ENCODE peak calls at places on chromosomes 2 and 18, in seven cellular contexts. One of them, this sample, is unnamed.

GRCh38 chr2:236360486-236360885 is 96.3 kb upstream of the ASB18 start:
- DNase-seq in foreskin fibroblast: no peak
- DNase-seq in kidney: no peak
- DNase-seq in thoracic aorta: no peak
- DNase-seq in heart left ventricle: no peak
- DNase-seq in tibial artery: no peak
- DNase-seq in CD8-positive, alpha-beta T cell: no peak
- DNase-seq in this sample: no peak

GRCh38 chr2:172350844-172351480 is 76.4 kb upstream of the ITGA6 start:
- DNase-seq in foreskin fibroblast: no peak
- DNase-seq in kidney: no peak
- DNase-seq in thoracic aorta: peak
- DNase-seq in heart left ventricle: peak
- DNase-seq in tibial artery: peak
- DNase-seq in CD8-positive, alpha-beta T cell: no peak
- DNase-seq in this sample: no peak

GRCh38 chr2:98691307-98691706 is 39.6 kb downstream of the MGAT4A start:
- DNase-seq in foreskin fibroblast: no peak
- DNase-seq in kidney: no peak
- DNase-seq in thoracic aorta: no peak
- DNase-seq in heart left ventricle: no peak
- DNase-seq in tibial artery: no peak
- DNase-seq in CD8-positive, alpha-beta T cell: no peak
- DNase-seq in this sample: no peak

GRCh38 chr2:162430323-162430722 is 86.4 kb downstream of the GCA start:
- DNase-seq in foreskin fibroblast: no peak
- DNase-seq in kidney: no peak
- DNase-seq in thoracic aorta: no peak
- DNase-seq in heart left ventricle: peak
- DNase-seq in tibial artery: no peak
- DNase-seq in CD8-positive, alpha-beta T cell: no peak
- DNase-seq in this sample: no peak

GRCh38 chr2:113138428-113139322 is 11.3 kb downstream of the IL1RN start:
- DNase-seq in foreskin fibroblast: peak
- DNase-seq in kidney: no peak
- DNase-seq in thoracic aorta: no peak
- DNase-seq in heart left ventricle: peak
- DNase-seq in tibial artery: no peak
- DNase-seq in CD8-positive, alpha-beta T cell: peak
- DNase-seq in this sample: no peak

GRCh38 chr2:34102359-34102758 is 503.3 kb upstream of the FAM98A start:
- DNase-seq in foreskin fibroblast: peak
- DNase-seq in kidney: no peak
- DNase-seq in thoracic aorta: no peak
- DNase-seq in heart left ventricle: no peak
- DNase-seq in tibial artery: no peak
- DNase-seq in CD8-positive, alpha-beta T cell: no peak
- DNase-seq in this sample: no peak

GRCh38 chr2:183359867-183360266 is 235.6 kb downstream of the NUP35 start:
- DNase-seq in foreskin fibroblast: peak
- DNase-seq in kidney: no peak
- DNase-seq in thoracic aorta: no peak
- DNase-seq in heart left ventricle: no peak
- DNase-seq in tibial artery: no peak
- DNase-seq in CD8-positive, alpha-beta T cell: no peak
- DNase-seq in this sample: no peak

GRCh38 chr2:201858781-201859180 is 52.4 kb downstream of the CDK15 start:
- DNase-seq in foreskin fibroblast: peak
- DNase-seq in kidney: peak
- DNase-seq in thoracic aorta: no peak
- DNase-seq in heart left ventricle: no peak
- DNase-seq in tibial artery: no peak
- DNase-seq in CD8-positive, alpha-beta T cell: no peak
- DNase-seq in this sample: no peak

DNA sequence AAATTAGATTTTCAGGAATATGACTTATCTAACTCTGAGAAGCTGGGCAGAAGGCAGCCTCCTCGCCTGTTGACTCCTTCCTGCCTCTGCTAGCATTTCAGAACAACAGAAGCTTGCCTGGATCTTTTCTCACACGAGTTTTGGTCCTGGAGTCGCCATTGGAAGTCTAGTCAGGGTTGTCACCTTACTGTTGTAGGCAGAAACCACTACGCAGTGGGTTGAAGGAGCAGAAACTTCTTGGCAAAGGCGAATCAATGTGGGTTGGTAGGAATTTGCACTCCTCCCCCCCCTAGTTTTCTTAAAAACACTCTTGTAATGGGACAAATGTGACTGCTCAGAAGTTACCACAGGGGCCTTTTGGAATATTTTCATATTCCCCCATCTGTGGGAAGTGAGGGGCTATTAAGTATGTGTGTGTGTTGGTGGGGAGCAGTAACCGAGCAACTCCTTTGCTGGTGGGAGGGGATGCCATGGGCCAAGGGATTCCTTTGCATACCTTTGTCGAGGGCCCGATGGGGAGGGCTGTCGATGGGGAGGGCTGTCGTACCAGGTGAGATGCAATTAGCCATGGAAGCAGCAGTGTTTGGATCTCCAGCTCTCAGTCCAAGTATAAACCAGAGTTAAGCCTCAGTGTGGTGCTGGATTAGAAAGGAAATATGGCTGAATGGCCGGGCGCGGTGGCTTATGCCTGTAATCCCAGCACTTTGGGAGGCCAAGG is 117.4 kb downstream of the FMNL2 start:
- DNase-seq in foreskin fibroblast: no peak
- DNase-seq in kidney: no peak
- DNase-seq in thoracic aorta: no peak
- DNase-seq in heart left ventricle: no peak
- DNase-seq in tibial artery: no peak
- DNase-seq in CD8-positive, alpha-beta T cell: no peak
- DNase-seq in this sample: no peak
- TF ChIP-seq CTCF in foreskin fibroblast: no peak
- TF ChIP-seq CTCF in kidney: no peak
- TF ChIP-seq CTCF in thoracic aorta: no peak
- TF ChIP-seq CTCF in heart left ventricle: no peak
- TF ChIP-seq CTCF in tibial artery: no peak
- TF ChIP-seq CTCF in CD8-positive, alpha-beta T cell: no peak
- TF ChIP-seq CTCF in this sample: no peak

GRCh38 chr2:46227674-46228289 is 69.4 kb upstream of the EPAS1 start:
- DNase-seq in foreskin fibroblast: no peak
- DNase-seq in kidney: no peak
- DNase-seq in thoracic aorta: no peak
- DNase-seq in heart left ventricle: no peak
- DNase-seq in tibial artery: no peak
- DNase-seq in CD8-positive, alpha-beta T cell: no peak
- DNase-seq in this sample: no peak

GRCh38 chr2:46225730-46226129 is 71.5 kb upstream of the EPAS1 start:
- DNase-seq in foreskin fibroblast: peak
- DNase-seq in kidney: no peak
- DNase-seq in thoracic aorta: no peak
- DNase-seq in heart left ventricle: no peak
- DNase-seq in tibial artery: no peak
- DNase-seq in CD8-positive, alpha-beta T cell: no peak
- DNase-seq in this sample: no peak

GRCh38 chr2:46227022-46227421 is 70.2 kb upstream of the EPAS1 start:
- DNase-seq in foreskin fibroblast: no peak
- DNase-seq in kidney: no peak
- DNase-seq in thoracic aorta: no peak
- DNase-seq in heart left ventricle: no peak
- DNase-seq in tibial artery: no peak
- DNase-seq in CD8-positive, alpha-beta T cell: no peak
- DNase-seq in this sample: no peak

GRCh38 chr2:46225150-46225480 is 72.1 kb upstream of the EPAS1 start:
- DNase-seq in foreskin fibroblast: no peak
- DNase-seq in kidney: no peak
- DNase-seq in thoracic aorta: no peak
- DNase-seq in heart left ventricle: no peak
- DNase-seq in tibial artery: no peak
- DNase-seq in CD8-positive, alpha-beta T cell: no peak
- DNase-seq in this sample: no peak

DNA sequence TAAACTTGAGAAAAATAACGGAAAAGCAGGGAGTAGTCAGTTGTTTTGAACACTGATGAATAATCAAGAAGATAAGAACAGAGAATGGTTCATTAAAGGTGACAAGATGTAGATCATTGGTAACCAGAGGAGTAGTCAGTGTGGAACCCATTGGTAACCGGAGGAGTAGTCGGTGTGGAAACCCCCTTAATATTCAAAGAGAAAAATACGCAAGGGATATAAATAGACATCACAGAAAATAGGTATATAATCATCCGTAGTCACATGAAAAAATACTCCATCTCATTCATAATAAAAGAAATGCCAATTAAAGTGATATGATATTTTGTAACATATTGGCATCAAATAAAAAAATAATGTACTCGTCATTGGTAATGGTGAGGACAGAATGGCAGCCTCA is 70.6 kb upstream of the EPAS1 start:
- DNase-seq in foreskin fibroblast: no peak
- DNase-seq in kidney: no peak
- DNase-seq in thoracic aorta: no peak
- DNase-seq in heart left ventricle: no peak
- DNase-seq in tibial artery: no peak
- DNase-seq in CD8-positive, alpha-beta T cell: no peak
- DNase-seq in this sample: no peak
- TF ChIP-seq CTCF in foreskin fibroblast: no peak
- TF ChIP-seq CTCF in kidney: no peak
- TF ChIP-seq CTCF in thoracic aorta: no peak
- TF ChIP-seq CTCF in heart left ventricle: no peak
- TF ChIP-seq CTCF in tibial artery: no peak
- TF ChIP-seq CTCF in CD8-positive, alpha-beta T cell: no peak
- TF ChIP-seq CTCF in this sample: no peak

GRCh38 chr2:64814007-64814406 is 160.3 kb upstream of the SERTAD2 start:
- DNase-seq in foreskin fibroblast: no peak
- DNase-seq in kidney: no peak
- DNase-seq in thoracic aorta: no peak
- DNase-seq in heart left ventricle: no peak
- DNase-seq in tibial artery: no peak
- DNase-seq in CD8-positive, alpha-beta T cell: no peak
- DNase-seq in this sample: no peak

GRCh38 chr2:64819774-64820688 is 166.3 kb upstream of the SERTAD2 start:
- DNase-seq in foreskin fibroblast: no peak
- DNase-seq in kidney: no peak
- DNase-seq in thoracic aorta: no peak
- DNase-seq in heart left ventricle: no peak
- DNase-seq in tibial artery: no peak
- DNase-seq in CD8-positive, alpha-beta T cell: peak
- DNase-seq in this sample: no peak

GRCh38 chr2:64818650-64819032 is 164.9 kb upstream of the SERTAD2 start:
- DNase-seq in foreskin fibroblast: no peak
- DNase-seq in kidney: no peak
- DNase-seq in thoracic aorta: no peak
- DNase-seq in heart left ventricle: no peak
- DNase-seq in tibial artery: no peak
- DNase-seq in CD8-positive, alpha-beta T cell: no peak
- DNase-seq in this sample: no peak

GRCh38 chr2:64819371-64819770 is 165.7 kb upstream of the SERTAD2 start:
- DNase-seq in foreskin fibroblast: no peak
- DNase-seq in kidney: no peak
- DNase-seq in thoracic aorta: no peak
- DNase-seq in heart left ventricle: no peak
- DNase-seq in tibial artery: no peak
- DNase-seq in CD8-positive, alpha-beta T cell: no peak
- DNase-seq in this sample: no peak

GRCh38 chr2:64817453-64817852 is 163.7 kb upstream of the SERTAD2 start:
- DNase-seq in foreskin fibroblast: no peak
- DNase-seq in kidney: no peak
- DNase-seq in thoracic aorta: no peak
- DNase-seq in heart left ventricle: no peak
- DNase-seq in tibial artery: no peak
- DNase-seq in CD8-positive, alpha-beta T cell: no peak
- DNase-seq in this sample: no peak
- TF ChIP-seq CTCF in foreskin fibroblast: no peak
- TF ChIP-seq CTCF in kidney: no peak
- TF ChIP-seq CTCF in thoracic aorta: no peak
- TF ChIP-seq CTCF in heart left ventricle: no peak
- TF ChIP-seq CTCF in tibial artery: no peak
- TF ChIP-seq CTCF in CD8-positive, alpha-beta T cell: no peak
- TF ChIP-seq CTCF in this sample: no peak

DNA sequence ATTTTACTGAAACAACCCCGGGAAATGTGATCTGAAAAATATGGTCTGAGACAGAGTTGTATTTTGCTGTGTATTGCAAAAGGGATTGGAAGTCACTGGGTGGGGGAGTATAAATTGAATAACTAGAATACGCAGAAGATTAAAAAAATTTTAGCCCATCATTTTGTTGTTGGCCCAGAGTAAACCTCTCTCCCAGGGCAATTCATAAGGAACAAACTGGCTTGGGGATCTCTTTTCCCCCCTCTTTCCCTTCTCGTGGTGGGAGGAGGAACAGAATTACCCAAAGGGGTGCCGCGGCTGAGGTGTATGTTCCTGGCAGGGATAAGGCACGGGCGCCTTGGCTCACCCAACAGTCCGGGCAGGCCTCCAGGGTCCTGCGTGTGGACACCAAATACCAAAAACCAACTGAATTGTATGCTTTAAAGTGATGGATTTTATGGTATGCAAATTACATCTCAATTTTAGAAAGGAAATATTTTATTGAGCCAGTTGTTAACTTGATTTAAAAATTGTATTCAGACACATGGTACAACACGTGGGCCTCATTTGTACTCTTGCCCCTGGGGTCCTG is 121.2 kb upstream of the SPRED2 start:
- DNase-seq in foreskin fibroblast: no peak
- DNase-seq in kidney: no peak
- DNase-seq in thoracic aorta: no peak
- DNase-seq in heart left ventricle: no peak
- DNase-seq in tibial artery: peak
- DNase-seq in CD8-positive, alpha-beta T cell: no peak
- DNase-seq in this sample: no peak
- TF ChIP-seq CTCF in foreskin fibroblast: no peak
- TF ChIP-seq CTCF in kidney: no peak
- TF ChIP-seq CTCF in thoracic aorta: peak
- TF ChIP-seq CTCF in heart left ventricle: no peak
- TF ChIP-seq CTCF in tibial artery: no peak
- TF ChIP-seq CTCF in CD8-positive, alpha-beta T cell: no peak
- TF ChIP-seq CTCF in this sample: no peak

GRCh38 chr18:48157956-48158355 is 227.5 kb upstream of the SMAD2 start:
- DNase-seq in foreskin fibroblast: no peak
- DNase-seq in kidney: no peak
- DNase-seq in thoracic aorta: no peak
- DNase-seq in heart left ventricle: no peak
- DNase-seq in tibial artery: no peak
- DNase-seq in CD8-positive, alpha-beta T cell: no peak
- DNase-seq in this sample: no peak
- TF ChIP-seq CTCF in foreskin fibroblast: no peak
- TF ChIP-seq CTCF in kidney: no peak
- TF ChIP-seq CTCF in thoracic aorta: no peak
- TF ChIP-seq CTCF in heart left ventricle: no peak
- TF ChIP-seq CTCF in tibial artery: no peak
- TF ChIP-seq CTCF in CD8-positive, alpha-beta T cell: no peak
- TF ChIP-seq CTCF in this sample: no peak

This sample was measured in activated B cell treated with CpG ODN at 0.5 μM for 24 hours.